ENCODE peak calls at places on chromosomes 4 and X, in four cellular contexts. K is mesendoderm; S is CD4-positive, alpha-beta T cell; Y is SK-N-MC. N is an unnamed sample.

GRCh38 chrX:135522132-135522530 is 1.7 kb downstream of the INTS6L start:
- DNase-seq in Y (no peak), K (no peak), S (no peak), N (no peak)

GRCh38 chr4:38523524-38524448 is 140.2 kb upstream of the KLF3 start:
- DNase-seq in S (no peak), K (no peak), Y (no peak), N (peak; percentile 19)

GRCh38 chrX:31021537-31021936 is 50.3 kb downstream of the FTHL17 start:
- DNase-seq in S (no peak), Y (no peak), K (no peak), N (no peak)

GRCh38 chr4:39548425-39549067 is 21.3 kb upstream of the UGDH start:
- DNase-seq in Y (no peak), S (no peak), K (no peak), N (no peak)

GRCh38 chrX:110381216-110381615 is 22.6 kb downstream of the RTL9 start:
- DNase-seq in K (no peak), Y (no peak), S (no peak), N (no peak)

GRCh38 chr4:109683621-109684253 is 19.5 kb downstream of the CASP6 start:
- DNase-seq in K (no peak), S (no peak), Y (no peak), N (no peak)

GRCh38 chrX:2705036-2705435 is 13.9 kb downstream of the CD99 start:
- DNase-seq in Y (no peak), S (no peak), K (no peak), N (no peak)

GRCh38 chr4:22021116-22021515 is 72.5 kb upstream of the KCNIP4 start:
- DNase-seq in Y (no peak), K (no peak), S (no peak), N (no peak)

GRCh38 chr4:150874386-150875226 is 140.5 kb downstream of the LRBA start:
- DNase-seq in Y (no peak), K (no peak), S (no peak), N (no peak)

GRCh38 chr4:57158221-57158620 is 48.0 kb upstream of the IGFBP7 start:
- DNase-seq in K (peak; percentile 20), Y (no peak), S (no peak), N (no peak)
- H3K27ac ChIP-seq in K (no peak overlapping the region), Y (no peak overlapping the region), S (no peak overlapping the region), N (no peak overlapping the region)

DNA sequence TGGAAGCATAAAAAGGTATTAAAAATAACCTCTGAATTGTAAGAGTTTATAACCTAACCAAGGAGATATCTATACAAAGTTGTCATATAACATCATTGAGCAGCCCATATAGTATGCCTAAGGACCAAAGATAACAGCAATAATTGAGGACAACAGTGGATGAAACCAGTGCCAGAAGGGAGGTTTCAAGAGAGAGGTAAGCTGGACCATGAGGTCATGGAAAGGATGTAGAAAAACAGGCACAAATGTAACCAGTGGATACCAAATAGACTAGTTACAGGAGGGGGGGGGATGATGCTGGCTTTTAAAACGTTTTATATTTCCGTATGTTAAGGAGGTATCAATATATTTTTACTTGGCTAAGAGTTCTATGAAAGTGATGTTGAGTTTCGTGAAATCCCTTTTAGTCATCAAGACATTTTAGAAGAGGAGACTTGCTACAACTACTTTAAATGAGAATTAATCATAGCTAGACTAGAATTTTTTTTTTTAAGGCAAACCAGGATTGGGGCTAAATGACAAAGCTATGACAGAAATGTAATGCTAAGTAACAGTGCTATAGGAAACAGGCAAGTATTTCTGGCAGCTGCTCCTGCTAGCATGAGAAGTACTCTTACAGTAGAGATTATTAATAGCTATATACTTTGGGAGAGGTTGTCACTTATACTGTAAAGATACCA is 161.1 kb downstream of the FBXW7 start:
- DNase-seq in K (peak; percentile 19), Y (no peak), S (no peak), N (no peak)
- H3K27ac ChIP-seq in K (no peak overlapping the region), Y (no peak overlapping the region), S (no peak overlapping the region), N (no peak overlapping the region)

GRCh38 chr4:56684320-56684719 is 3.2 kb upstream of the HOPX start:
- DNase-seq in K (no peak), S (no peak), Y (no peak), N (no peak)

GRCh38 chr4:56683455-56683854 is 2.4 kb upstream of the HOPX start:
- DNase-seq in S (no peak), K (no peak), Y (no peak), N (no peak)

GRCh38 chr4:56681849-56682175 is 716 bp upstream of the HOPX start:
- DNase-seq in K (peak; percentile 78), Y (no peak), S (no peak), N (no peak)

GRCh38 chr4:56680266-56680665 is 830 bp downstream of the HOPX start:
- DNase-seq in S (no peak), Y (no peak), K (no peak), N (no peak)

GRCh38 chr4:56681158-56681848 is at the start of gene HOPX:
- DNase-seq in Y (no peak), K (peak; percentile 44), S (peak; percentile 2), N (no peak)
- H3K27ac ChIP-seq in Y (no peak within 1 kb of the TSS), K (no peak within 1 kb of the TSS), S (no peak within 1 kb of the TSS), N (no peak within 1 kb of the TSS)

GRCh38 chrX:63281465-63281864 is 69.7 kb downstream of the SPIN4 start:
- DNase-seq in Y (no peak), S (no peak), K (no peak), N (no peak)

GRCh38 chrX:63282077-63282476 is 69.1 kb downstream of the SPIN4 start:
- DNase-seq in Y (no peak), S (no peak), K (peak; percentile 48), N (no peak)

GRCh38 chrX:63282828-63283227 is 68.3 kb downstream of the SPIN4 start:
- DNase-seq in Y (no peak), K (no peak), S (no peak), N (no peak)

GRCh38 chrX:63283331-63283730 is 67.8 kb downstream of the SPIN4 start:
- DNase-seq in K (peak; percentile 12), S (no peak), Y (no peak), N (no peak)
- H3K27ac ChIP-seq in K (no peak overlapping the region), S (no peak overlapping the region), Y (no peak overlapping the region), N (no peak overlapping the region)

GRCh38 chrX:12917753-12918152 is 11.3 kb downstream of the TLR8 start:
- DNase-seq in Y (no peak), S (no peak), K (no peak), N (no peak)
- H3K27ac ChIP-seq in Y (no peak overlapping the region), S (no peak overlapping the region), K (no peak overlapping the region), N (no peak overlapping the region)

DNA sequence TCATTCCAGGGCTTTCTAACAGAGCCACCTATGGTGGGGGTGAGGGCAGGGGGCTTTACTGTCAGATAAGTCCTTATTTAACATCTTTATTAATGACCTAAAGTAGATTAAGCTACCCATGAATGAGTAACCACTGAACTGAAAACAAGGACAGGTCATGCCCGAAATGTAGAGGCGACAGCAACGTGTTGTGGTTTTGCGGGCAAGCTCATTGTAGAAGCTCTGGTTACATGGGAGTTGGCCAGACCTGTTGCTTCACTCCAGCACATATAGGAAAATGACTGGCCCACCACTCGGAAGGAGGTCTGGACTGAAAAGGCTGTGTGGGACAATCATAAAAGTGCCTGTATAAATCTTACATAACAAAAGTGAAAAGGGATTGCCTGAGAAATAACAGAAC is 109.6 kb upstream of the NDP start:
- DNase-seq in Y (no peak), S (no peak), K (no peak), N (no peak)
- H3K27ac ChIP-seq in Y (no peak overlapping the region), S (no peak overlapping the region), K (no peak overlapping the region), N (no peak overlapping the region)

DNA sequence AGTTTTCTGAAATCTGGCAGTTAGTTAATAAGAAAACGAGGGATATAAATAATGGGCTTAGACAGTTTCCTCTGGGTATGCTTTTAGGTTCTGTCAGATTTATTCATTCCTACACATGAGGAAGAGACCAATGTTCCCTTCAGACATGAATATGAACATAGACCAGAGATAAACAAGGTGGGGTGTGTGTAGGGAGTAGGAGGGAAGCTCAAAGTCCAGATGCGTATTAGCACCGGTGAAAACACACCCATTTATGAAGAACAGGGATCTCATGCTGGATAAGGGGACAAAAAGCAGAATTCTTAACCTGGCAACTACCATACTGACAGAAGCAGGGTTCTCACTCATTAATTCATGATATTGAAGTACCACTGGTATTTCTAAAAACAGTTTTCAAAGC is 222.9 kb downstream of the SOWAHB start:
- DNase-seq in Y (no peak), S (no peak), K (no peak), N (no peak)
- H3K27ac ChIP-seq in Y (no peak overlapping the region), S (no peak overlapping the region), K (no peak overlapping the region), N (no peak overlapping the region)

GRCh38 chr4:100836929-100837328 is 319.1 kb upstream of the EMCN start:
- DNase-seq in Y (no peak), S (no peak), K (no peak), N (no peak)
- H3K27ac ChIP-seq in Y (no peak overlapping the region), S (no peak overlapping the region), K (no peak overlapping the region), N (no peak overlapping the region)

DNA sequence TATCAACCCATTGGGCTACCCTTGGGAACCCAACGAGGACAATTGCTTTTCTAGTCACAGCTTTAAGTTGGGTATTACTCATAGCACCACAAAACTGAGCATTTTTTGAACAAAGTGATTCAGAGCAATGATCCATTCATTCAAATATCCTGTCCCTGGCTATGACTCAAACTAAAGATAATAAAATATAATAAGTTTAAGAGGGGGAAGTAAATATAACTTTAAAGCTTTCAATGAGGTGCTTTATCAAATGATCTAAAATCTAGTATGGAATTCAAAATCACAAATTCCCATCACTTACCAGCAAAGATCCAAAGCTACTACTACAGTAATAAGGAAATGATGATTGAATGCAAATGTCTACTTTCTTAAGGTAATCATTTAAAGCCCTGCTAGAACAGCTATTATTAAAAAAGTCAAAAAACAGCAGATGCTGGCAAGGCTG is 39.8 kb upstream of the S100G start:
- DNase-seq in Y (no peak), K (no peak), S (no peak), N (no peak)
- H3K27ac ChIP-seq in Y (no peak overlapping the region), K (no peak overlapping the region), S (no peak overlapping the region), N (no peak overlapping the region)

GRCh38 chr4:76539979-76540378 is 105.0 kb downstream of the SHROOM3 start:
- DNase-seq in Y (no peak), S (no peak), K (peak; percentile 85), N (no peak)

GRCh38 chr4:76543378-76543777 is 108.3 kb downstream of the SHROOM3 start:
- DNase-seq in Y (no peak), S (no peak), K (no peak), N (no peak)

GRCh38 chr4:76536381-76536689 is 101.3 kb downstream of the SHROOM3 start:
- DNase-seq in S (no peak), K (no peak), Y (no peak), N (no peak)

GRCh38 chr4:76538296-76538695 is 103.3 kb downstream of the SHROOM3 start:
- DNase-seq in K (no peak), Y (no peak), S (no peak), N (no peak)

GRCh38 chr4:76540496-76540895 is 105.5 kb downstream of the SHROOM3 start:
- DNase-seq in Y (no peak), K (no peak), S (no peak), N (no peak)
- H3K27ac ChIP-seq in Y (no peak overlapping the region), K (no peak overlapping the region), S (no peak overlapping the region), N (no peak overlapping the region)

N was measured in substantia nigra.